ENCODE peak calls at places on chromosomes 3 and 15, in five cellular contexts. G is caudate nucleus; I is stimulated activated CD8-positive, alpha-beta memory T cell treated with anti-CD3 and anti-CD28 coated beads, Interleukin-15, amount 100 ng/mL, for 48 hours; F is A673; D is myocyte. B is an unnamed sample.

GRCh38 chr3:38542401-38543298 is 46.5 kb downstream of the EXOG start:
- DNase-seq in D (peak; percentile 99), F (no peak), I (no peak), G (no peak), B (no peak)

GRCh38 chr3:101829066-101829830 is 20.1 kb upstream of the NFKBIZ start:
- DNase-seq in D (peak; percentile 72), F (no peak), G (no peak), I (no peak), B (peak; percentile 83)

GRCh38 chr3:39125837-39126500 is 18.5 kb downstream of the TTC21A start:
- DNase-seq in D (no peak), I (no peak), G (no peak), F (no peak), B (peak; percentile 0)

GRCh38 chr15:73822998-73823397 is 50.4 kb upstream of the TBC1D21 start:
- DNase-seq in G (no peak), I (no peak), F (peak; percentile 21), D (peak; percentile 49), B (no peak)

GRCh38 chr3:188299068-188299467 is 145.1 kb downstream of the LPP start:
- DNase-seq in I (peak; percentile 41), G (no peak), F (no peak), D (no peak), B (peak; percentile 84)

GRCh38 chr3:46286936-46287335 is 44.7 kb downstream of the CCR3 start:
- DNase-seq in G (no peak), I (no peak), D (no peak), F (no peak), B (no peak)

GRCh38 chr3:119360046-119360445 is 65.9 kb downstream of the ARHGAP31 start:
- DNase-seq in D (no peak), F (no peak), G (no peak), I (no peak), B (no peak)

GRCh38 chr15:78955355-78955754 is 10.5 kb upstream of the CTSH start:
- DNase-seq in D (no peak), G (no peak), I (no peak), F (no peak), B (no peak)

GRCh38 chr15:89132611-89133242 is 44.5 kb downstream of the ABHD2 start:
- DNase-seq in G (no peak), D (no peak), I (no peak), F (no peak), B (no peak)

GRCh38 chr15:40911139-40911538 is 16.9 kb downstream of the VPS18 start:
- DNase-seq in D (no peak), I (no peak), F (no peak), G (no peak), B (no peak)

GRCh38 chr15:73717206-73717605 is 33.0 kb downstream of the CD276 start:
- DNase-seq in G (no peak), I (no peak), F (no peak), D (no peak), B (no peak)

GRCh38 chr3:188286087-188286513 is 132.1 kb downstream of the LPP start:
- DNase-seq in F (no peak), I (no peak), G (no peak), D (peak; percentile 98), B (peak; percentile 42)

GRCh38 chr15:62649793-62650420 is 392.6 kb upstream of the TPM1 start:
- DNase-seq in F (no peak), D (no peak), I (peak; percentile 8), G (no peak), B (peak; percentile 52)

GRCh38 chr3:13072239-13073041 is 789 bp downstream of the IQSEC1 start:
- DNase-seq in F (no peak), G (no peak), I (no peak), D (peak; percentile 87), B (no peak)

GRCh38 chr15:40554164-40554530 is 10.7 kb downstream of the CCDC32 start:
- DNase-seq in I (no peak), D (no peak), G (no peak), F (peak; percentile 21), B (no peak)